ENCODE peak calls at places on chromosomes 7 and 10, in seven cellular contexts. One of them, this sample, is unnamed.
A peak's percentile ranks its signal among the peaks of the same experiment; 100 is the strongest.

GRCh38 chr10:30106987-30107386 is 47.6 kb upstream of the JCAD start:
- DNase-seq in HepG2: no peak
- DNase-seq in SK-N-SH: no peak
- DNase-seq in K562: no peak
- DNase-seq in GM12878: no peak
- DNase-seq in H1: no peak
- DNase-seq in HCT116: no peak
- DNase-seq in this sample: no peak

GRCh38 chr7:47422631-47423030 is 159.3 kb downstream of the TNS3 start:
- DNase-seq in SK-N-SH: no peak
- DNase-seq in K562: no peak
- DNase-seq in HCT116: no peak
- DNase-seq in HepG2: no peak
- DNase-seq in GM12878: no peak
- DNase-seq in H1: no peak
- DNase-seq in this sample: no peak

GRCh38 chr7:90453259-90453891 is 16.1 kb upstream of the PTTG1IP2 start:
- DNase-seq in HCT116: no peak
- DNase-seq in HepG2: no peak
- DNase-seq in K562: no peak
- DNase-seq in GM12878: no peak
- DNase-seq in SK-N-SH: no peak
- DNase-seq in H1: no peak
- DNase-seq in this sample: no peak

GRCh38 chr10:42960491-42961155 is 116.2 kb upstream of the RET start:
- DNase-seq in SK-N-SH: no peak
- DNase-seq in H1: peak; percentile 45
- DNase-seq in HepG2: no peak
- DNase-seq in GM12878: no peak
- DNase-seq in HCT116: peak; percentile 40
- DNase-seq in K562: no peak
- DNase-seq in this sample: no peak

GRCh38 chr10:13769926-13770325 is 183.2 kb downstream of the PRPF18 start:
- DNase-seq in H1: no peak
- DNase-seq in HCT116: no peak
- DNase-seq in SK-N-SH: no peak
- DNase-seq in HepG2: no peak
- DNase-seq in GM12878: no peak
- DNase-seq in K562: no peak
- DNase-seq in this sample: no peak

GRCh38 chr7:6379881-6380280 is 67.9 kb downstream of the DAGLB start:
- DNase-seq in K562: no peak
- DNase-seq in HepG2: no peak
- DNase-seq in GM12878: no peak
- DNase-seq in HCT116: no peak
- DNase-seq in H1: no peak
- DNase-seq in SK-N-SH: no peak
- DNase-seq in this sample: no peak

GRCh38 chr10:73917566-73918305 is 6.8 kb downstream of the PLAU start:
- DNase-seq in GM12878: no peak
- DNase-seq in HepG2: no peak
- DNase-seq in H1: no peak
- DNase-seq in K562: no peak
- DNase-seq in HCT116: no peak
- DNase-seq in SK-N-SH: no peak
- DNase-seq in this sample: no peak

GRCh38 chr7:64889686-64890162 is 13.3 kb upstream of the ZNF273 start:
- DNase-seq in HepG2: no peak
- DNase-seq in GM12878: no peak
- DNase-seq in H1: peak; percentile 49
- DNase-seq in K562: no peak
- DNase-seq in SK-N-SH: peak; percentile 14
- DNase-seq in HCT116: no peak
- DNase-seq in this sample: no peak

GRCh38 chr10:11397980-11398580 is 213.4 kb downstream of the USP6NL start:
- DNase-seq in SK-N-SH: no peak
- DNase-seq in HepG2: no peak
- DNase-seq in H1: no peak
- DNase-seq in GM12878: no peak
- DNase-seq in K562: no peak
- DNase-seq in HCT116: no peak
- DNase-seq in this sample: no peak

GRCh38 chr7:100673942-100674431 is 447 bp downstream of the GNB2 start:
- DNase-seq in H1: peak; percentile 76
- DNase-seq in HepG2: no peak
- DNase-seq in SK-N-SH: peak; percentile 69
- DNase-seq in K562: peak; percentile 66
- DNase-seq in HCT116: no peak
- DNase-seq in GM12878: no peak
- DNase-seq in this sample: no peak
- TF ChIP-seq SIN3A in H1: no peak
- TF ChIP-seq SIN3A in HepG2: peak; percentile 38
- TF ChIP-seq SIN3A in SK-N-SH: peak; percentile 9
- TF ChIP-seq SIN3A in K562: peak; percentile 37
- TF ChIP-seq SIN3A in HCT116: no peak
- TF ChIP-seq SIN3A in GM12878: peak; percentile 2
- TF ChIP-seq SIN3A in this sample: peak; percentile 38

GRCh38 chr7:135761751-135762488 is 13.3 kb upstream of the FAM180A start:
- DNase-seq in H1: no peak
- DNase-seq in SK-N-SH: no peak
- DNase-seq in HepG2: no peak
- DNase-seq in HCT116: no peak
- DNase-seq in GM12878: no peak
- DNase-seq in K562: no peak
- DNase-seq in this sample: no peak
- TF ChIP-seq SIN3A in H1: no peak
- TF ChIP-seq SIN3A in SK-N-SH: no peak
- TF ChIP-seq SIN3A in HepG2: no peak
- TF ChIP-seq SIN3A in HCT116: no peak
- TF ChIP-seq SIN3A in GM12878: no peak
- TF ChIP-seq SIN3A in K562: no peak
- TF ChIP-seq SIN3A in this sample: no peak

GRCh38 chr10:4678023-4678950 is 147.7 kb upstream of the AKR1E2 start:
- DNase-seq in HepG2: peak; percentile 54
- DNase-seq in HCT116: no peak
- DNase-seq in SK-N-SH: no peak
- DNase-seq in H1: no peak
- DNase-seq in GM12878: no peak
- DNase-seq in K562: no peak
- DNase-seq in this sample: peak; percentile 87
- TF ChIP-seq SIN3A in HepG2: no peak
- TF ChIP-seq SIN3A in HCT116: no peak
- TF ChIP-seq SIN3A in SK-N-SH: no peak
- TF ChIP-seq SIN3A in H1: no peak
- TF ChIP-seq SIN3A in GM12878: no peak
- TF ChIP-seq SIN3A in K562: no peak
- TF ChIP-seq SIN3A in this sample: no peak

GRCh38 chr10:114646426-114646825 is 11.6 kb downstream of the ABLIM1 start:
- DNase-seq in GM12878: no peak
- DNase-seq in K562: no peak
- DNase-seq in HCT116: no peak
- DNase-seq in HepG2: no peak
- DNase-seq in SK-N-SH: no peak
- DNase-seq in H1: no peak
- DNase-seq in this sample: no peak
- TF ChIP-seq SIN3A in GM12878: no peak
- TF ChIP-seq SIN3A in K562: no peak
- TF ChIP-seq SIN3A in HCT116: no peak
- TF ChIP-seq SIN3A in HepG2: no peak
- TF ChIP-seq SIN3A in SK-N-SH: no peak
- TF ChIP-seq SIN3A in H1: no peak
- TF ChIP-seq SIN3A in this sample: no peak

DNA sequence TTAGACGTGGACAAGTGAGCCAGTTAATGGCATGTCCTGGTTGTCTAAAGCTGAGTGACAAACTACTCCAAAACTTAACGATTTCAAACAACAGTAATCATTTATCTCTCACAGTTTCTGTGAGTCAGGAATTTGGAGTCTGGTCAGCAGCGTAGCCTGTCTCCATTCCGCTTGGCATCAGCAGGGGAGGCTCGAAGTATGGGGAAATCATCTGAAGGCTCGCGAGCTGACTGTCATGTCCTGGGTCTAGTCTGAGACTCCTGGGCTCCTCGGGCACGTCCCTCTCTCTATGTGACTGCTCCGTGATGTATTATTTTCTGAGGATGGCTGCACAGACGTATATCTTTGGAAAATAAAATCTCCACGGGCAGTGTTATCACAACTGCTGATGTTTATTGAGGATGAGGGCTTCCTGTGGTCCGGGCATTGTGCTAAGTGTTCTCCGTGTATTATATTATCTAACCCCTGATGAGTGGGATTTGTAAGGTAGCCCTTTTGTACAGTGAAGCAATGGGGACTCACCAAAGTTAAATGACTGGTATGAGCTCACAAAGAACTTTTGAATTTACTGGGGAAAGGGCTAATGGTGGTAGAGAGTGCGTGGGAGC is 23.3 kb upstream of the PCGF5 start:
- DNase-seq in GM12878: no peak
- DNase-seq in K562: no peak
- DNase-seq in H1: no peak
- DNase-seq in HepG2: no peak
- DNase-seq in SK-N-SH: no peak
- DNase-seq in HCT116: no peak
- DNase-seq in this sample: no peak
- TF ChIP-seq SIN3A in GM12878: no peak
- TF ChIP-seq SIN3A in K562: no peak
- TF ChIP-seq SIN3A in H1: no peak
- TF ChIP-seq SIN3A in HepG2: no peak
- TF ChIP-seq SIN3A in SK-N-SH: no peak
- TF ChIP-seq SIN3A in HCT116: no peak
- TF ChIP-seq SIN3A in this sample: no peak

This sample was measured in Panc1.